ENCODE peak calls at places on chromosomes 16 and 17, in five cellular contexts. One of them, this sample, is unnamed.

GRCh38 chr17:1495265-1495664 is 2.8 kb upstream of the MYO1C start:
- DNase-seq in activated naive CD4-positive, alpha-beta T cell treated with anti-CD3 and anti-CD28 coated beads, Interleukin-2, amount 10 ng/mL, durations not matched to agents 7 days and 5 days: no peak
- DNase-seq in lung: no peak
- DNase-seq in head of caudate nucleus: no peak
- DNase-seq in fibroblast of mammary gland: no peak
- DNase-seq in this sample: no peak

GRCh38 chr16:48194828-48195566 is 39.2 kb upstream of the ABCC12 start:
- DNase-seq in lung: no peak
- DNase-seq in head of caudate nucleus: no peak
- DNase-seq in activated naive CD4-positive, alpha-beta T cell treated with anti-CD3 and anti-CD28 coated beads, Interleukin-2, amount 10 ng/mL, durations not matched to agents 7 days and 5 days: no peak
- DNase-seq in fibroblast of mammary gland: peak
- DNase-seq in this sample: no peak

GRCh38 chr16:31427441-31428276 is 501 bp downstream of the COX6A2 start:
- DNase-seq in activated naive CD4-positive, alpha-beta T cell treated with anti-CD3 and anti-CD28 coated beads, Interleukin-2, amount 10 ng/mL, durations not matched to agents 7 days and 5 days: peak
- DNase-seq in lung: peak
- DNase-seq in head of caudate nucleus: peak
- DNase-seq in fibroblast of mammary gland: peak
- DNase-seq in this sample: peak

GRCh38 chr17:41518789-41519449 is at the start of gene KRT15:
- DNase-seq in lung: no peak
- DNase-seq in activated naive CD4-positive, alpha-beta T cell treated with anti-CD3 and anti-CD28 coated beads, Interleukin-2, amount 10 ng/mL, durations not matched to agents 7 days and 5 days: no peak
- DNase-seq in fibroblast of mammary gland: peak
- DNase-seq in head of caudate nucleus: no peak
- DNase-seq in this sample: no peak

GRCh38 chr16:72927199-72928088 is 120.5 kb downstream of the ZFHX3 start:
- DNase-seq in fibroblast of mammary gland: peak
- DNase-seq in activated naive CD4-positive, alpha-beta T cell treated with anti-CD3 and anti-CD28 coated beads, Interleukin-2, amount 10 ng/mL, durations not matched to agents 7 days and 5 days: no peak
- DNase-seq in head of caudate nucleus: no peak
- DNase-seq in lung: peak
- DNase-seq in this sample: no peak

GRCh38 chr17:60095830-60096229 is 17.1 kb upstream of the HEATR6 start:
- DNase-seq in fibroblast of mammary gland: no peak
- DNase-seq in activated naive CD4-positive, alpha-beta T cell treated with anti-CD3 and anti-CD28 coated beads, Interleukin-2, amount 10 ng/mL, durations not matched to agents 7 days and 5 days: no peak
- DNase-seq in lung: no peak
- DNase-seq in head of caudate nucleus: no peak
- DNase-seq in this sample: no peak

GRCh38 chr17:63290784-63291183 is 155.3 kb downstream of the CYB561 start:
- DNase-seq in fibroblast of mammary gland: no peak
- DNase-seq in lung: no peak
- DNase-seq in head of caudate nucleus: no peak
- DNase-seq in activated naive CD4-positive, alpha-beta T cell treated with anti-CD3 and anti-CD28 coated beads, Interleukin-2, amount 10 ng/mL, durations not matched to agents 7 days and 5 days: no peak
- DNase-seq in this sample: no peak

GRCh38 chr17:56502120-56502519 is 91.4 kb upstream of the NOG start:
- DNase-seq in lung: no peak
- DNase-seq in head of caudate nucleus: no peak
- DNase-seq in activated naive CD4-positive, alpha-beta T cell treated with anti-CD3 and anti-CD28 coated beads, Interleukin-2, amount 10 ng/mL, durations not matched to agents 7 days and 5 days: no peak
- DNase-seq in fibroblast of mammary gland: no peak
- DNase-seq in this sample: no peak

GRCh38 chr16:86432048-86432447 is 78.3 kb upstream of the FOXF1 start:
- DNase-seq in activated naive CD4-positive, alpha-beta T cell treated with anti-CD3 and anti-CD28 coated beads, Interleukin-2, amount 10 ng/mL, durations not matched to agents 7 days and 5 days: no peak
- DNase-seq in fibroblast of mammary gland: no peak
- DNase-seq in head of caudate nucleus: no peak
- DNase-seq in lung: no peak
- DNase-seq in this sample: no peak

GRCh38 chr17:52064791-52065211 is 93.7 kb downstream of the CA10 start:
- DNase-seq in lung: no peak
- DNase-seq in head of caudate nucleus: no peak
- DNase-seq in activated naive CD4-positive, alpha-beta T cell treated with anti-CD3 and anti-CD28 coated beads, Interleukin-2, amount 10 ng/mL, durations not matched to agents 7 days and 5 days: no peak
- DNase-seq in fibroblast of mammary gland: peak
- DNase-seq in this sample: no peak

This sample was measured in K562.